ENCODE peak calls at places on chromosomes 13 and 19, in six cellular contexts. I is mesendoderm; K is CD4-positive, alpha-beta memory T cell; M is cardiac fibroblast; U is HCT116; C is HepG2. Q is an unnamed sample.

GRCh38 chr19:46950526-46951235 is 69.0 kb upstream of the NPAS1 start:
- DNase-seq in U (no peak), C (no peak), I (no peak), M (no peak), K (no peak), Q (no peak)

GRCh38 chr13:30796132-30796832 is 60.9 kb downstream of the ALOX5AP start:
- DNase-seq in I (no peak), M (peak), C (no peak), U (no peak), K (peak), Q (no peak)

GRCh38 chr13:49527123-49527522 is 31.4 kb downstream of the PHF11 start:
- DNase-seq in I (no peak), C (no peak), M (peak), K (no peak), U (no peak), Q (no peak)

GRCh38 chr19:50506700-50507099 is 4.3 kb downstream of the JOSD2 start:
- DNase-seq in I (no peak), C (no peak), M (no peak), U (no peak), K (no peak), Q (no peak)

GRCh38 chr13:102873653-102874052 is 27.8 kb downstream of the ERCC5 start:
- DNase-seq in I (no peak), K (no peak), U (no peak), C (no peak), M (peak), Q (peak)

GRCh38 chr19:4268816-4269430 is 10.1 kb upstream of the SHD start:
- DNase-seq in M (no peak), K (no peak), U (no peak), C (no peak), I (no peak), Q (no peak)

GRCh38 chr19:2050991-2051770 is at the start of gene MKNK2:
- DNase-seq in C (peak), I (peak), M (peak), U (no peak), K (peak), Q (no peak)

GRCh38 chr13:112140366-112140765 is 73.4 kb downstream of the SOX1 start:
- DNase-seq in M (no peak), C (no peak), U (no peak), K (no peak), I (no peak), Q (no peak)

GRCh38 chr13:72221276-72221962 is 354.4 kb upstream of the DACH1 start:
- DNase-seq in I (peak), K (no peak), M (peak), U (peak), C (peak), Q (no peak)

GRCh38 chr13:34863360-34864135 is 78.5 kb upstream of the NBEA start:
- DNase-seq in K (no peak), C (peak), I (peak), U (peak), M (peak), Q (no peak)

GRCh38 chr19:18339703-18340102 is 695 bp upstream of the PGPEP1 start:
- DNase-seq in K (no peak), U (no peak), C (no peak), M (no peak), I (peak), Q (no peak)

GRCh38 chr13:51280379-51280940 is 58.3 kb downstream of the FAM124A start:
- DNase-seq in C (no peak), U (no peak), I (no peak), K (no peak), M (no peak), Q (no peak)

GRCh38 chr19:19111967-19112580 is 26.2 kb downstream of the TMEM161A start:
- DNase-seq in I (no peak), C (no peak), U (no peak), M (no peak), K (no peak), Q (no peak)

GRCh38 chr19:24040621-24041020 is 46.4 kb upstream of the ZNF254 start:
- DNase-seq in I (no peak), U (no peak), K (no peak), M (no peak), C (no peak), Q (no peak)

GRCh38 chr13:84431646-84432045 is 549.4 kb upstream of the SLITRK1 start:
- DNase-seq in M (peak), I (no peak), C (no peak), K (no peak), U (no peak), Q (no peak)

GRCh38 chr19:2188708-2189385 is 25.1 kb downstream of the DOT1L start:
- DNase-seq in C (no peak), I (no peak), K (no peak), U (no peak), M (no peak), Q (no peak)

GRCh38 chr19:10617409-10618121 is 7.8 kb upstream of the SLC44A2 start:
- DNase-seq in U (no peak), K (no peak), M (peak), C (no peak), I (no peak), Q (no peak)

GRCh38 chr13:112970552-112971287 is 1.7 kb downstream of the MCF2L start:
- DNase-seq in K (no peak), U (no peak), M (no peak), I (no peak), C (no peak), Q (no peak)

GRCh38 chr19:13718733-13719132 is 45.6 kb upstream of the MRI1 start:
- DNase-seq in I (peak), C (no peak), K (no peak), M (peak), U (no peak), Q (no peak)

GRCh38 chr19:34666958-34667265 is 10.0 kb downstream of the SCGB2B2 start:
- DNase-seq in U (no peak), K (no peak), I (no peak), C (no peak), M (no peak), Q (no peak)

GRCh38 chr13:63198076-63198475 is 1782.4 kb upstream of the PCDH20 start:
- DNase-seq in M (peak), I (no peak), C (no peak), K (no peak), U (no peak), Q (no peak)

GRCh38 chr13:35889560-35889959 is 241.6 kb downstream of the DCLK1 start:
- DNase-seq in I (no peak), M (no peak), K (no peak), C (no peak), U (no peak), Q (no peak)

GRCh38 chr19:18541258-18541991 is 1.9 kb downstream of the FKBP8 start:
- DNase-seq in K (no peak), M (no peak), C (no peak), I (no peak), U (no peak), Q (no peak)

GRCh38 chr13:110206170-110206569 is 100.8 kb downstream of the COL4A1 start:
- DNase-seq in C (peak), I (no peak), M (no peak), U (no peak), K (no peak), Q (no peak)

GRCh38 chr13:87923713-87924112 is 252.5 kb downstream of the SLITRK5 start:
- DNase-seq in C (no peak), K (no peak), U (no peak), I (no peak), M (no peak), Q (no peak)

DNA sequence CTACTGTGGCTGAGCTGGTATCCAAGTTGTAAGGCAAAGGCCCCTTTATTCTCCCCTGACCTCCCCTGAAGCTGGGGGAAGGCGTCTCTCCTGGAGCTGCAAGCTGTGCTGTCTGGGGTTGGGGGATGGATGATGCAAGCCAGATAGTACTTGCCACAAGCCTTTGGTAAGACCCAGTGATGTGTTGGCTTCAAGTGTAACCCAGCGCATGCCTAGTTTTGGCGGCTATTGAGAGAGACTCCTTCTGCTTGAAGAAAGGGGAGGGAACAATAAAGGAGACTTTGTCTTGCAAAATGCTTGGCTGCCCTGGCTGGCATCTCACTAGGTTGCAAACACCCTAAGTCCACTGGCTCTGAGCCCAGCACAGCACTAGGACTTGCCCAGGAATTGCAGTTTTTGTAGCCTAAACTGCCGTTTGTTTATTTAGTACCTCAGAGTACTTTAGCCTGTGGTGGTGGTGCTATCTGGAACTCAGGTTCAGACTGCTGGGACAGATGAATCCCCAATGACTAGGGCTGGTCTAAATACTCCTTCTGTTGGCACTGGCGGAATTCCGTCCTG is 108.2 kb downstream of the TNFSF13B start:
- DNase-seq in I (no peak), M (no peak), K (no peak), U (no peak), C (no peak), Q (no peak)
- H3K4me3 ChIP-seq in I (no peak), M (no peak), K (no peak), U (no peak), C (no peak), Q (no peak)

DNA sequence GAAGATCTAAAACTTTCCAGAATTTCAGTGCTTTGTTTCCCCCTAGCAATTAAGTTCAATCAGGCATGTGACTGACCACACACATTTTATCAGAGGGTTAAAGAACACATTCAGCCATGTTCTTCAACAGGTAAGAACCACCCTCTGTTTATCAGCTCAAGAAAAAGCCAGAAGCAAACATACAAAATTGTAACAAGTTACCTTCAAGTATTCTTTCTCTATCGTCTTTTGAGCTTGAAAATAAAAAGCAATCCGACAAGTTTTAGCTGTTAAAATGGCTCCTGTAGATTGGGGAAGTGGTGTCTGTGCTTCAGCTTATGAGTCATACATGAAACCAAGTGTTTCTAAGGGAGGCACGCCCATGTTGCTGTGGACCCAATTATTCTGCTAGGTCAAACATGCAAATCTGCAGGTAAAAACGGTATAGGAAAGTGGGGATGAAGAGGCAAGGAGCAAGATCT is at the start of gene ELF1:
- DNase-seq in K (peak), I (peak), M (peak), U (peak), C (peak), Q (peak)
- H3K4me3 ChIP-seq in K (peak), I (no peak), M (peak), U (peak), C (peak), Q (peak)

GRCh38 chr13:28819046-28819747 is 942 bp upstream of the MTUS2 start:
- DNase-seq in I (peak), U (no peak), C (no peak), K (no peak), M (peak), Q (no peak)
- H3K4me3 ChIP-seq in I (peak), U (peak), C (peak), K (no peak), M (no peak), Q (peak)

GRCh38 chr19:53057904-53058579 is 13.5 kb downstream of the ERVV-2 start:
- DNase-seq in I (peak), U (no peak), K (no peak), C (no peak), M (no peak), Q (no peak)
- H3K4me3 ChIP-seq in I (no peak), U (no peak), K (no peak), C (no peak), M (peak), Q (no peak)

DNA sequence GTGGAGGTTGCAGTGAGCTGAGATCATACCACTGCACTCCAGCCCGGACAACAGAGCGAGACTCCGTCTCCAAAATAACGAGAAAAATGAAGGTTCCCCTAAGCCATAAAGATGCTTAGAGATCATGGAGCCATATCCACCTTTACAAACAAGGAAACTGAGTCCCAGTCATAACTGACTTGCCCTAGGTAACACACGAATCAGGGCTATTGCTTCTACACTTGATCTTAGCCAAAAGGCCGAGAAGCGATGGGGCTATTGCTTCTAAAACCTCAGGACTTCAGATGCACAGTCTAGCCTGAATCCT is 3.2 kb downstream of the DBP start:
- DNase-seq in I (no peak), K (no peak), C (no peak), U (no peak), M (no peak), Q (no peak)
- H3K4me3 ChIP-seq in I (no peak), K (peak), C (peak), U (peak), M (no peak), Q (peak)